ENCODE peak calls at places on chromosomes 11 and 22, in seven cellular contexts. S is cardiac muscle cell, M is vagina, Q is AG10803, W is AG04449, G is choroid plexus epithelial cell, D is BJ. V is an unnamed sample.

GRCh38 chr11:122091850-122092249 is 24.2 kb downstream of the BLID start:
- DNase-seq in S (no peak), M (no peak), Q (peak), W (no peak), G (no peak), D (no peak), V (no peak)

GRCh38 chr11:83677730-83678129 is 391.6 kb upstream of the CCDC90B start:
- DNase-seq in S (no peak), M (no peak), Q (no peak), W (no peak), G (no peak), D (no peak), V (no peak)

GRCh38 chr11:45593992-45594391 is 71.4 kb downstream of the CHST1 start:
- DNase-seq in S (no peak), M (no peak), Q (no peak), W (no peak), G (no peak), D (no peak), V (no peak)

GRCh38 chr11:61911701-61912529 is 5.5 kb downstream of the RAB3IL1 start:
- DNase-seq in S (no peak), M (no peak), Q (no peak), W (no peak), G (no peak), D (no peak), V (no peak)

GRCh38 chr11:75246006-75246672 is 5.6 kb downstream of the TPBGL start:
- DNase-seq in S (no peak), M (no peak), Q (no peak), W (no peak), G (no peak), D (no peak), V (no peak)

GRCh38 chr22:40258463-40259046 is 80.8 kb downstream of the TNRC6B start:
- DNase-seq in S (no peak), M (no peak), Q (no peak), W (no peak), G (peak), D (no peak), V (no peak)

GRCh38 chr11:92198276-92198675 is 26.3 kb upstream of the FAT3 start:
- DNase-seq in S (no peak), M (no peak), Q (no peak), W (no peak), G (no peak), D (no peak), V (no peak)

GRCh38 chr11:57597971-57598830 is 716 bp downstream of the SERPING1 start:
- DNase-seq in S (peak), M (no peak), Q (peak), W (no peak), G (peak), D (no peak), V (no peak)

GRCh38 chr22:27641049-27641790 is 160.3 kb downstream of the MN1 start:
- DNase-seq in S (no peak), M (no peak), Q (no peak), W (no peak), G (peak), D (no peak), V (no peak)

GRCh38 chr22:27372969-27373670 is 428.4 kb downstream of the MN1 start:
- DNase-seq in S (no peak), M (peak), Q (no peak), W (no peak), G (peak), D (no peak), V (no peak)

GRCh38 chr11:126233391-126233790 is 21.8 kb downstream of the FAM118B start:
- DNase-seq in S (no peak), M (no peak), Q (no peak), W (no peak), G (peak), D (no peak), V (no peak)

GRCh38 chr11:4455439-4455838 is 6.3 kb downstream of the OR52K2 start:
- DNase-seq in S (no peak), M (no peak), Q (no peak), W (no peak), G (no peak), D (no peak), V (no peak)

GRCh38 chr11:125954123-125954944 is 8.5 kb downstream of the VSIG10L2 start:
- DNase-seq in S (no peak), M (no peak), Q (no peak), W (no peak), G (no peak), D (no peak), V (no peak)

GRCh38 chr11:87722756-87723599 is 452.3 kb downstream of the RAB38 start:
- DNase-seq in S (peak), M (no peak), Q (peak), W (no peak), G (peak), D (no peak), V (peak)

GRCh38 chr22:46638601-46639431 is 18.6 kb downstream of the GRAMD4 start:
- DNase-seq in S (peak), M (no peak), Q (peak), W (peak), G (peak), D (no peak), V (no peak)

GRCh38 chr22:30821863-30822215 is 127.2 kb downstream of the OSBP2 start:
- DNase-seq in S (no peak), M (no peak), Q (no peak), W (no peak), G (no peak), D (no peak), V (no peak)

GRCh38 chr11:70637186-70637800 is 239.0 kb downstream of the CTTN start:
- DNase-seq in S (no peak), M (no peak), Q (no peak), W (no peak), G (no peak), D (no peak), V (no peak)

GRCh38 chr22:46233231-46233630 is 16.9 kb downstream of the CDPF1 start:
- DNase-seq in S (no peak), M (no peak), Q (peak), W (no peak), G (peak), D (no peak), V (no peak)

GRCh38 chr11:109939176-109939810 is 153.9 kb upstream of the ZC3H12C start:
- DNase-seq in S (peak), M (no peak), Q (peak), W (peak), G (peak), D (peak), V (peak)

DNA sequence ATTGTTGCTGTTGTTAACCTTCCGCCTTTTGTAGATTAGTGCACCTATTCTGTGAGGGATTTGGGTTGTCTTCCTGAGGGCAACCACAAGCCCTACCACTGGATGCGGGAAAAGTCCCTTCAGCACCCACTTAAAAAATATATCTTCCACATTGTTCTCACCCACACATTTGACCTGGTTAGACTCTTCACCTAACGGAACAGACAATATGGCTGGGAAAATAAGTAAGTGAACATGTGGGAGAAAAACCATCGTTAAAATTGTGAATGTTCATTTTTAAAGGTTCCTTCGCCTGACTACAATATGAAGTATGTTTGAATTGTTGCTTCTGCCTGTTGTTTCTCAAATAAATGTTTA is 72.0 kb upstream of the MPEG1 start:
- DNase-seq in S (no peak), M (no peak), Q (no peak), W (no peak), G (no peak), D (no peak), V (no peak)
- TF ChIP-seq CTCF in S (no peak), M (no peak), Q (no peak), W (no peak), G (no peak), D (no peak), V (no peak)

DNA sequence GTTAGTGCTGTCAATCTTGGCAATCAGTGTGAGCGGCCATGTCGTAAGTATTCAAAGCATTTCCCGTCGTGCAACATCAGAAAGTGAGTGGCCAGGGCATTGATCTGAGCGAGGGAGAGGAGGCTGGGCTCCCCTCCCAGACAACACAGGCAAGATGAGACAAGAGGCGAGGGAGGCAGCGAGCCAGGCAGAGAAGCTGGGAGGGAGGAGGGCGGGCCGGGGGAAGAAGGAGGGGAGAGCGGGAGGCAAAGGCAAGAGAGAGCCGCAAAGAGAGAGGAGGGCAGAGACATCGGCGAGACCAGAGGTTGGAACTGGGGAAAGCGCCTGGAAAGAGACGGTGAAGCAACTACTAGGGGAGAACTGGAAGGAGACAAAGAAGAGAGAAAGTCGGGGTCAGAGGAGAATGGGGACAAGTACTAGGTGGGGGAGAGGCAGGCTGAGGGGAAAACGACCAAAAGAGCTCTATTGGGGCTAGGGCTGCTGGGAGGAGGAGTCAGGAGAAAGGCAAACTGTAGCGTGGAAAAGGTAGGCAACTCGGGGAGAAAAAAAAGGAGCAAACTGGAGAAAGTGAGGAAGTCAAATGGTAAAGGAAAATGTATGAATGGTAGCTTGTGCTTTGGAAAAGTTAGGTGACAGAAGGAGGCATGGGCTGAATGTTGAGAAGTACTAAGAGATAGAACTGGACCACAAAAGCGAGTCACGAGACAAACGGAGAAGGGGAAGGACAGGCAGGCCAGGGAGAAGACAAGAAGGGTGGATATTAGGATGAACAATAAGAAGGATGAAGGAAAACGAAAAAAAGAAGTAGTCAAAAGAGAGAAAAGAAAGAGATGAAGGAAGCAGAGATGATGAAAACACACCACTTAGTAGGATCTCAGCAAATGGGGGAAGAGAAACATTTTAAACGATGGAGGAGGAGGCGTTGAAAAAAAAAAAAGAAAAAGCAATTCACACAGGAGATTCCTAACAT is 130.5 kb upstream of the C11orf58 start:
- DNase-seq in S (peak), M (no peak), Q (peak), W (peak), G (no peak), D (no peak), V (no peak)
- H3K4me3 ChIP-seq in S (peak), M (peak), Q (peak), W (peak), G (no peak), D (peak), V (peak)

GRCh38 chr22:29607426-29607825 is 4.0 kb downstream of the NF2 start:
- DNase-seq in S (peak), M (no peak), Q (no peak), W (no peak), G (no peak), D (no peak), V (no peak)

GRCh38 chr22:29610780-29611179 is 7.3 kb downstream of the NF2 start:
- DNase-seq in S (no peak), M (no peak), Q (no peak), W (no peak), G (no peak), D (no peak), V (no peak)

GRCh38 chr22:29605236-29605850 is 1.9 kb downstream of the NF2 start:
- DNase-seq in S (no peak), M (no peak), Q (no peak), W (no peak), G (no peak), D (no peak), V (no peak)

GRCh38 chr22:29606320-29606719 is 2.9 kb downstream of the NF2 start:
- DNase-seq in S (no peak), M (no peak), Q (no peak), W (no peak), G (no peak), D (no peak), V (no peak)

GRCh38 chr22:29609139-29609538 is 5.7 kb downstream of the NF2 start:
- DNase-seq in S (no peak), M (no peak), Q (no peak), W (no peak), G (peak), D (no peak), V (no peak)
- TF ChIP-seq CTCF in S (peak), M (no peak), Q (peak), W (no peak), G (peak), D (peak), V (peak)

GRCh38 chr11:46721286-46721685 is 2.3 kb downstream of the F2 start:
- DNase-seq in S (no peak), M (no peak), Q (no peak), W (no peak), G (no peak), D (no peak), V (no peak)
- H3K4me3 ChIP-seq in S (no peak), M (no peak), Q (no peak), W (no peak), G (no peak), D (no peak), V (no peak)

GRCh38 chr11:73225851-73226250 is 7.8 kb downstream of the P2RY2 start:
- DNase-seq in S (no peak), M (no peak), Q (no peak), W (no peak), G (no peak), D (no peak), V (no peak)

GRCh38 chr11:73228268-73229134 is 10.4 kb downstream of the P2RY2 start:
- DNase-seq in S (no peak), M (no peak), Q (no peak), W (no peak), G (no peak), D (no peak), V (no peak)

GRCh38 chr11:73226297-73227006 is 8.4 kb downstream of the P2RY2 start:
- DNase-seq in S (no peak), M (no peak), Q (no peak), W (no peak), G (no peak), D (no peak), V (no peak)

GRCh38 chr11:73229321-73230275 is 11.5 kb downstream of the P2RY2 start:
- DNase-seq in S (no peak), M (peak), Q (no peak), W (no peak), G (no peak), D (no peak), V (no peak)

DNA sequence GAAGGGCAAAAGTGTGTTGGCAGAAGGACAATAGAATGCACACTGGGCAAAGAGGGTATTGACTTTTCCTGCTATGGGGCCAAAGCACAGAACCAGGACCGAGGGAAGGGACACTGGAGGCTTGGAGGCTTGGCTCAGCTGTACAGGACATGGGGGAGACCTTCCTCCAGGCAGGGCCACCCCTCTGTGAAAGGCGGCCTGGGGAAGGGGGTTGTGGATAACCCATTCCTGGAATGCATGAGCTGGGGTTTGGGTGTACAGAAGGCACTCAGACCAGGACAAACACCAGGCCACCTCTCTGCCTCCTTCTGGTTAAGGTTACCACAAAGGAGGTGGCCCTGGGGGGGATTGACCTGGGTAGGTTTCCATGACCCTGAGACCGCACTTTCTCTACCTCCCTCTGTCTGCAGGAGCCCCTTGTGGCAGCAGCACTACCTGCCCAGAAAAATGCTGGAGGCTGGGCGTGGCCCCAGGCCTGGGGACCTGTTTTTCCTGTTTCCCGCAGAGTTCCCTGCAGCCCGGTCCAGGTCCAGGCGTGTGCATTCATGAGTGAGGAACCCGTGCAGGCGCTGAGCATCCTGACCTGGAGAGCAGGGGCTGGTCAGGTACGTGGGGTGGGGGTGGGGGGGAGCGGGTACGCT is 9.6 kb downstream of the P2RY2 start:
- DNase-seq in S (no peak), M (no peak), Q (no peak), W (no peak), G (no peak), D (no peak), V (no peak)
- TF ChIP-seq CTCF in S (no peak), M (no peak), Q (no peak), W (no peak), G (no peak), D (no peak), V (no peak)

DNA sequence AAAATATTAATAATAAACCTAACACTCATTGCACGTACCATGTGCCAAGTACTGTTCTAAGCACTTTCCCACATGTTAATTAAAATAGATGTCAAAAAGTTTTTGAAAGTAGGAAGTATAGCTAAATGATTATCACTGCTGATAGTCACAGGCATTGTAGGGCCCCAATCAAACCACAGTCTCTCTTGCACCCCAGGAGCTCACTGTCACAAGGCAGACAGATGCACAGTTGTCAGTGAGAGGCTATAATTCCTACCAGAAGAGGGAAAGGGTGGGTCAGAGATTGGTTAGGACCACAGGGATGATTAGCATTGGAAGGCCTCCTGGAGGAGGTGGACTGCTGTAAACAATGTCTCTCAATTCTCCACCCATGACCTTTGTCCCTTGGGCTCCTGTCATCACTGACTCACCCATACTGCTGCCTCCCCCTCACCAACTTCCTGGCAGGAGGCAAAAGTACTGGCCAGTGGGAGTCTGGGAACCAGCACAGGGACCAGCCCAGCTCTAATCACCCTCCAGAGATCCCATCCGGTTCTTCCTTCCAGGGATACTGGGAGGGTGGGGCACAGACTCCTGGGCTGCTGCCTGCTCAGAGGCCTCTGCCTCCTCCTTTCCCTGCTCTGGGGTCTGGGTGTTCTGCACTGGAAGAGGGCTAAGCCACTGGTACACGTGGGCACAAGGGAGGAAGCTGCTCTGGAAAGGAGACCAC is 1.1 kb upstream of the POLD4 start:
- DNase-seq in S (peak), M (no peak), Q (peak), W (peak), G (peak), D (peak), V (peak)
- H3K4me3 ChIP-seq in S (peak), M (peak), Q (peak), W (peak), G (peak), D (peak), V (peak)

DNA sequence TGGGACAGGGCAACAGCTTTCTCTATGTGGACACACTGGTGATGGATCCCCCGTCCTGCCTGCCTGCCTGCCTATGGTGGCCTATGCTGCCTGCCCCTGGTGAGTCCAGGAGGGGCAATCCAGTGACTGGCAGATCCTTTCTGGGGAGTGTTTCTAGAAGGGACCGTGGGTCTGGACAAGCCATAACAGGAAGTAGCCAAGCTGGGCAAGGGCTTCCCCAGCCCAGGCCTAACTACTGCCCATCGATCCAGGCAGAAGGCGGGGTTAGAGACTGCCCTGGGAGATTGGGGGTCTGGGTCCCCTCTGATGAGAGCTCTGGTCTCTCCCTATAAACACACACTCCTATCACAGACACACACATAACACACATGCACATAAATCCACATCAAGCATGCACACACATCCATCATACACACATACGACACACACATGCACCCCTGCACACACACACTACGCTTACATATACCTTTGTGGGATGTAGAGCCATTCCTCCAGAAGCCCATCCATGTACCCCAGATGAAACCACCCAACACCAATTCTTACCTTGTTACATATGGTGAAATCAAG is 996 bp upstream of the EMID1 start:
- DNase-seq in S (no peak), M (no peak), Q (no peak), W (no peak), G (no peak), D (no peak), V (no peak)
- TF ChIP-seq CTCF in S (no peak), M (no peak), Q (no peak), W (no peak), G (no peak), D (no peak), V (no peak)

DNA sequence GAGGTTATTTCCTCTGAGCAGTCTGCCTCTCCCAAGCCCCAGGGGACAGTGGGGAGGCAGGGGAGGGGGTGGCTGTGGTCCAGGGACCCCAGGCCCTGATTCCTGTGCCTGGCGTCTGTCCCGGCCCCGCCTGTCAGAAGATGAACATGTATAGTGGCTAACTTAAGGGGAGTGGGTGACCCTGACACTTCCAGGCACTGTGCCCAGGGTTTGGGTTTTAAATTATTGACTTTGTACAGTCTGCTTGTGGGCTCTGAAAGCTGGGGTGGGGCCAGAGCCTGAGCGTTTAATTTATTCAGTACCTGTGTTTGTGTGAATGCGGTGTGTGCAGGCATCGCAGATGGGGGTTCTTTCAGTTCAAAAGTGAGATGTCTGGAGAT is 3.1 kb downstream of the PIM3 start:
- DNase-seq in S (no peak), M (no peak), Q (no peak), W (no peak), G (no peak), D (no peak), V (no peak)
- H3K4me3 ChIP-seq in S (no peak), M (peak), Q (no peak), W (no peak), G (peak), D (no peak), V (no peak)